ENCODE peak calls at places on chromosomes 7 and 10, in nine cellular contexts. O is fibroblast of the conjunctiva; J is cardiac muscle cell; L is cardiac fibroblast; C is cardiac septum; H is naive thymus-derived CD8-positive, alpha-beta T cell; X is fibroblast of mammary gland; F is stimulated activated CD8-positive, alpha-beta memory T cell treated with anti-CD3 and anti-CD28 coated beads, Interleukin-15, amount 100 ng/mL, for 1 hour; A is head of caudate nucleus. Z is an unnamed sample.

GRCh38 chr7:17706734-17707133 is 233.6 kb downstream of the SNX13 start:
- DNase-seq in O (peak; percentile 76), F (no peak), A (peak; percentile 55), L (peak; percentile 85), C (no peak), J (peak; percentile 74), X (peak; percentile 78), H (no peak), Z (peak; percentile 77)

GRCh38 chr10:24299587-24300258 is 90.8 kb downstream of the KIAA1217 start:
- DNase-seq in H (no peak), C (no peak), A (no peak), O (no peak), X (no peak), F (no peak), L (peak; percentile 82), J (no peak), Z (peak; percentile 93)

GRCh38 chr7:128938524-128939074 is 872 bp downstream of the IRF5 start:
- DNase-seq in X (no peak), H (no peak), F (no peak), J (no peak), O (no peak), A (peak; percentile 37), L (peak; percentile 14), C (peak; percentile 74), Z (peak; percentile 8)

GRCh38 chr7:6442114-6442513 is 5.6 kb downstream of the DAGLB start:
- DNase-seq in L (peak; percentile 83), F (no peak), J (no peak), O (no peak), C (no peak), H (no peak), A (no peak), X (peak; percentile 89), Z (no peak)

GRCh38 chr7:67725437-67725836 is 728.8 kb downstream of the TYW1 start:
- DNase-seq in A (no peak), L (no peak), H (no peak), J (no peak), F (no peak), C (no peak), X (no peak), O (no peak), Z (no peak)

GRCh38 chr7:102214477-102215072 is 72.1 kb upstream of the SH2B2 start:
- DNase-seq in X (no peak), F (no peak), L (no peak), A (no peak), O (no peak), J (no peak), C (no peak), H (no peak), Z (no peak)

GRCh38 chr7:81616951-81617350 is 152.9 kb downstream of the HGF start:
- DNase-seq in O (no peak), J (no peak), X (peak; percentile 71), C (no peak), A (no peak), H (no peak), L (peak; percentile 91), F (no peak), Z (peak; percentile 76)

GRCh38 chr7:30800785-30801252 is 29.6 kb downstream of the MINDY4 start:
- DNase-seq in H (peak; percentile 14), C (no peak), A (peak; percentile 79), X (peak; percentile 87), O (peak; percentile 72), L (peak; percentile 91), J (peak; percentile 77), F (peak; percentile 1), Z (peak; percentile 90)

GRCh38 chr10:5655003-5655600 is 11.3 kb downstream of the ASB13 start:
- DNase-seq in X (no peak), C (peak; percentile 61), O (no peak), A (no peak), H (no peak), L (no peak), F (no peak), J (no peak), Z (no peak)

GRCh38 chr7:134327896-134328295 is 11.2 kb upstream of the SLC35B4 start:
- DNase-seq in O (peak; percentile 31), L (peak; percentile 63), A (peak; percentile 67), C (no peak), F (peak; percentile 29), X (peak; percentile 75), J (peak; percentile 60), H (peak; percentile 66), Z (peak; percentile 73)

GRCh38 chr10:31749293-31749692 is 179.3 kb downstream of the ARHGAP12 start:
- DNase-seq in C (no peak), J (no peak), O (no peak), H (no peak), X (no peak), F (no peak), A (no peak), L (no peak), Z (no peak)

GRCh38 chr10:69278446-69278963 is at the start of gene HK1:
- DNase-seq in J (peak; percentile 25), A (peak; percentile 28), F (no peak), O (no peak), C (no peak), X (peak; percentile 14), L (peak; percentile 43), H (no peak), Z (no peak)

GRCh38 chr7:41890631-41891265 is 187.9 kb upstream of the INHBA start:
- DNase-seq in X (peak; percentile 57), F (no peak), A (no peak), C (no peak), H (no peak), L (no peak), J (no peak), O (no peak), Z (no peak)

GRCh38 chr7:27944626-27945025 is 204.7 kb downstream of the TAX1BP1 start:
- DNase-seq in L (peak; percentile 52), O (no peak), H (no peak), X (peak; percentile 54), F (no peak), C (no peak), A (no peak), J (no peak), Z (no peak)

GRCh38 chr10:62541811-62542210 is 167.6 kb downstream of the ZNF365 start:
- DNase-seq in O (no peak), A (no peak), L (no peak), X (no peak), H (no peak), J (no peak), F (no peak), C (no peak), Z (no peak)

GRCh38 chr10:72087392-72087968 is 871 bp downstream of the SPOCK2 start:
- DNase-seq in O (no peak), C (peak; percentile 70), J (no peak), L (no peak), A (peak; percentile 67), F (no peak), H (peak; percentile 46), X (no peak), Z (no peak)

GRCh38 chr10:33939892-33940291 is 605.4 kb upstream of the NRP1 start:
- DNase-seq in J (no peak), F (no peak), L (no peak), H (no peak), A (no peak), O (no peak), X (no peak), C (no peak), Z (no peak)

GRCh38 chr10:15627617-15628196 is 92.0 kb downstream of the ITGA8 start:
- DNase-seq in X (peak; percentile 58), L (no peak), H (no peak), F (no peak), O (no peak), J (no peak), C (no peak), A (no peak), Z (peak; percentile 68)

GRCh38 chr7:26627871-26628270 is 236.5 kb downstream of the SKAP2 start:
- DNase-seq in O (no peak), C (no peak), L (no peak), A (peak; percentile 30), X (no peak), H (no peak), J (no peak), F (no peak), Z (no peak)

GRCh38 chr10:48525113-48525512 is 79.8 kb downstream of the ARHGAP22 start:
- DNase-seq in X (no peak), O (no peak), F (no peak), L (no peak), C (peak; percentile 35), J (no peak), H (no peak), A (no peak), Z (no peak)

GRCh38 chr10:55212051-55212450 is 411.0 kb upstream of the PCDH15 start:
- DNase-seq in J (no peak), A (no peak), O (no peak), L (no peak), C (no peak), X (no peak), F (no peak), H (no peak), Z (no peak)

GRCh38 chr10:104274762-104275721 is 6.1 kb downstream of the GSTO2 start:
- DNase-seq in J (peak; percentile 52), H (peak; percentile 24), L (peak; percentile 56), C (no peak), X (peak; percentile 21), O (no peak), F (no peak), A (peak; percentile 83), Z (peak; percentile 48)

GRCh38 chr10:5501976-5502902 is 2.9 kb upstream of the CALML5 start:
- DNase-seq in F (no peak), H (no peak), C (peak; percentile 74), X (no peak), A (no peak), O (no peak), J (peak; percentile 24), L (peak; percentile 13), Z (no peak)

GRCh38 chr7:151066273-151066974 is 7.0 kb downstream of the SLC4A2 start:
- DNase-seq in H (no peak), F (no peak), X (no peak), A (no peak), L (no peak), C (no peak), J (no peak), O (no peak), Z (no peak)

GRCh38 chr7:96327429-96327828 is 5.5 kb upstream of the SLC25A13 start:
- DNase-seq in C (no peak), L (no peak), O (no peak), A (no peak), H (no peak), X (no peak), F (no peak), J (no peak), Z (no peak)

GRCh38 chr7:117810642-117811512 is 62.4 kb downstream of the CTTNBP2 start:
- DNase-seq in H (no peak), C (no peak), A (no peak), X (no peak), O (no peak), J (peak; percentile 40), L (peak; percentile 6), F (no peak), Z (peak; percentile 71)

GRCh38 chr7:102424129-102424551 is 9.2 kb upstream of the ORAI2 start:
- DNase-seq in J (no peak), C (no peak), O (no peak), A (no peak), L (no peak), F (no peak), X (no peak), H (no peak), Z (no peak)

GRCh38 chr7:132548489-132549078 is 27.7 kb downstream of the PLXNA4 start:
- DNase-seq in J (no peak), X (peak; percentile 78), F (no peak), H (no peak), L (peak; percentile 51), C (no peak), A (no peak), O (no peak), Z (peak; percentile 69)

GRCh38 chr7:158784270-158784669 is 45.0 kb downstream of the ESYT2 start:
- DNase-seq in A (no peak), L (no peak), O (no peak), F (no peak), J (no peak), X (no peak), H (no peak), C (no peak), Z (no peak)

GRCh38 chr10:22657028-22657427 is 57.4 kb downstream of the PIP4K2A start:
- DNase-seq in O (no peak), X (no peak), L (no peak), H (no peak), A (no peak), F (no peak), C (no peak), J (no peak), Z (no peak)

GRCh38 chr7:23715099-23715498 is 5.1 kb downstream of the STK31 start:
- DNase-seq in J (no peak), H (no peak), X (no peak), C (no peak), L (no peak), A (no peak), F (no peak), O (no peak), Z (no peak)

Z was measured in ELR.